ENCODE peak calls at places on chromosomes 11 and 22, in seven cellular contexts. G, F, Y, E, V, U and Z are unnamed samples.
A peak's percentile ranks its signal among the peaks of the same experiment; 100 is the strongest.

GRCh38 chr22:43159484-43160178 is 8.3 kb downstream of the TSPO start:
- DNase-seq in F (no peak), E (no peak), G (no peak), U (no peak), Y (no peak), V (no peak), Z (no peak)

GRCh38 chr11:59025097-59025496 is 61.0 kb upstream of the GLYATL1B start:
- DNase-seq in F (no peak), G (no peak), U (no peak), E (no peak), Y (no peak), V (no peak), Z (no peak)

GRCh38 chr22:45671051-45671782 is 417 bp upstream of the ATXN10 start:
- DNase-seq in G (no peak), V (no peak), Y (no peak), U (no peak), F (no peak), E (no peak), Z (no peak)

GRCh38 chr11:98099371-98099770 is 921.4 kb upstream of the CNTN5 start:
- DNase-seq in G (no peak), F (no peak), E (no peak), U (no peak), Y (no peak), V (no peak), Z (no peak)

GRCh38 chr11:61693897-61694840 is 14.0 kb downstream of the DAGLA start:
- DNase-seq in Y (no peak), V (no peak), E (no peak), U (no peak), F (peak; percentile 66), G (no peak), Z (peak; percentile 60)

GRCh38 chr11:94934362-94934761 is 39.0 kb downstream of the CWC15 start:
- DNase-seq in V (no peak), U (no peak), Y (no peak), G (no peak), F (no peak), E (no peak), Z (no peak)

GRCh38 chr22:29056472-29056871 is 5.2 kb downstream of the C22orf31 start:
- DNase-seq in V (no peak), E (no peak), U (no peak), F (no peak), G (no peak), Y (no peak), Z (no peak)

GRCh38 chr22:42156597-42156996 is 26.0 kb upstream of the CYP2D6 start:
- DNase-seq in V (no peak), Y (no peak), F (no peak), E (no peak), U (no peak), G (no peak), Z (no peak)

GRCh38 chr11:12841946-12842630 is 167.0 kb upstream of the RASSF10 start:
- DNase-seq in F (no peak), U (no peak), E (no peak), Y (no peak), V (no peak), G (no peak), Z (no peak)

GRCh38 chr11:1335811-1336761 is 26.7 kb upstream of the TOLLIP start:
- DNase-seq in E (no peak), Y (no peak), F (peak; percentile 88), U (no peak), V (peak; percentile 67), G (peak; percentile 79), Z (peak; percentile 68)

GRCh38 chr11:10488121-10488580 is 33.1 kb downstream of the AMPD3 start:
- DNase-seq in Y (peak; percentile 33), G (no peak), F (no peak), V (no peak), E (no peak), U (no peak), Z (no peak)

GRCh38 chr22:20920881-20921203 is 3.6 kb downstream of the CRKL start:
- DNase-seq in U (no peak), F (no peak), E (no peak), V (no peak), Y (no peak), G (no peak), Z (no peak)

GRCh38 chr11:134383576-134384221 is 28.3 kb downstream of the B3GAT1 start:
- DNase-seq in F (peak; percentile 75), U (no peak), E (no peak), G (no peak), V (no peak), Y (no peak), Z (no peak)

GRCh38 chr11:83069441-83070043 is 2.2 kb downstream of the RAB30 start:
- DNase-seq in V (no peak), U (no peak), E (no peak), F (no peak), G (no peak), Y (no peak), Z (no peak)

DNA sequence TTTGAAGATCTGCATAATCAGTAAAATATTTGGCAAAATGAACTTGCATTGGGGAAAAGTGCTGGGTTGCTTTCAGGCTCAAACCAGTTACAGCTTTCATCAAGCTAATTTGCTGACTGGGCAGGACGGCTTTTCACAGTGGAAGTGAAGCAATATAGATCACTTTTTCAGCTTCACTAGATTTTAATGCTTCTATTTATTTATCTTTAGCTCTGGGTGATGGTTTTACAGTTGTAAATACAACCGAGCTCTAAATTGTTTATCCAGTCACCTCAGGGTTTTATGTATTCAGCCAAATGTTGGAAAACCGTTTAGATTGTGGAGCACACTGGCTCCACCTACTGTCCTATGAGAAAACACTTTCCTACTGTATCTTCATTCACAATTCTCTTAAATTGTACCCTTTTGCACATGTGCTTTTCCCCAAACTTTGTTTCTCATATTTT is 58.2 kb downstream of the ACER3 start:
- DNase-seq in U (no peak), F (no peak), Y (peak; percentile 61), V (no peak), E (peak; percentile 21), G (no peak), Z (no peak)
- TF ChIP-seq CTCF in U (peak; percentile 74), F (peak; percentile 33), Y (peak; percentile 37), V (peak; percentile 24), E (peak; percentile 95), G (peak; percentile 70), Z (peak; percentile 63)

GRCh38 chr11:70205049-70205725 is 2.1 kb downstream of the FADD start:
- DNase-seq in G (no peak), F (no peak), U (no peak), Y (no peak), V (no peak), E (no peak), Z (no peak)
- H3K27ac ChIP-seq in G (peak overlapping the region; percentile 95), F (peak overlapping the region; percentile 99), U (peak overlapping the region; percentile 94), Y (peak overlapping the region; percentile 90), V (peak overlapping the region; percentile 69), E (no peak overlapping the region), Z (no peak overlapping the region)

DNA sequence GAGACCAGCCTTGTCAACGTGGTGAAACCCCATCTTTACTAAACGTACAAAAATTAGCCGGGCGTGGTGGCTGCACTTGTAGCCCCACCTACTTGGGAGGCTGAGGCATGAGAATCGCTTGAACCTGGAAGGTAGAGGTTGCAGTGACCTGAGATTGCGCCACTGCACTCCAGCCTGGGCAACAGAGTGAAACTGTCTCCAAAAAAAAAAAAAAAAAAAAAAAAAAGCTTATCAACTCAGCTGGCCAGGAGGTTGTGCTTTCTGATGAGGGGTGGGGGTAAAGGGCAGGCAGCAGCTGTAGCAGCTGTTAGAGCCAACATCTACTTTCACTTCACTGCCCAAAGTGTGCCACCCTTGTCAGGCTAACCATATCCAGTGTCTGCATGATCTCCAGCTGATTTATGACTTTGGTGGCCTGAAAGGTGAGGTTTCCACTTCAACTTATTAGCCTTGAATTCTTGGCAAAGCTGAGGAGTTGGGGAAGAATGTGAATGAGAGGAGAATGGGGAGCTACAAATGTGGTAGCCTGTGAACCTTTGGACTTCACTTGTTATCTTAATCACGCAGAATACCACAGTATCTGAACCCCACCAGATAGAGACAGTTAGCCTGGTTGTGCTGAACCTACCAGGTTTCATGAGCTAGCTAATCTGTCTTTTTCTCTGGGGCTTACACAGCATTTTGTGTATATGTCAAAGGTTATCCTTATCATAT is 19.6 kb downstream of the RNF121 start:
- DNase-seq in F (no peak), U (no peak), V (no peak), E (no peak), Y (no peak), G (no peak), Z (no peak)
- H3K4me1 ChIP-seq in F (no peaks in the 10 kb centered on the region), U (peaks cover 17% of the 10 kb centered on the region), V (peaks cover 15% of the 10 kb centered on the region), E (peaks cover 70% of the 10 kb centered on the region), Y (peaks cover 34% of the 10 kb centered on the region), G (peaks cover 17% of the 10 kb centered on the region), Z (no peaks in the 10 kb centered on the region)

DNA sequence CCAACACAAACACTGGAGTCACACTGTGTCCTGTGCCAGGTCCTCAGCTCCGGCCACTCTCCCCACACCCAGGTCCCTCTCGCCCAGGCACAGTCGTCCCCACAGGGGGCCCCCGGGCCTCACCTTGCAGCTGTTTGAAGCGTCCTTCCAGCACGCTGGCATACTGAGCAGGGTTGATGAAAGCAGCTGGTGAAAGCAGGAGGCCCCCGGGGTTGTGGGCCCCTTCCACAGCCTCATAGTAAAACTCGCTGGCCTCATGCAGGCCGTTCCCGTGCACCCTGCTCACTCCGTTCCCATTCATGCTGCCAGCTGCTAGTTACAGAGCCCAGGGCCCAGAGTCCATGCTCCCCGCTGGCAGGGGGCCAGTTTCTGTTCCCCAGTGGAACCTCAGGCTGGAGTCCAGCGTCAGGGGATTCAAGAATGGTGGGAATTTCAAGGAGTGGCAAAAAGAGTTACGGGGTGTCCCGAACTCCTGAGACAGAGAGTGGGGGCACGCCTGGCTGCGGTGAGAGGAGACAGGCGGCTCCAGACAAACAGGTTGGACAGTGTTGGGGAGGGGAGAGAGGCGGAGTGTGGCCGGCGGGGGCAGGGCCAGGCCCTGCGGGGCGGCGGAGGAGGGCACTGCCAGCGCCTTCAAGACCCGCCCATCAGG is 10.6 kb downstream of the SPTBN2 start:
- DNase-seq in F (no peak), G (peak; percentile 66), E (no peak), U (no peak), V (peak; percentile 45), Y (no peak), Z (no peak)
- TF ChIP-seq CTCF in F (peak; percentile 16), G (peak; percentile 29), E (no peak), U (no peak), V (no peak), Y (no peak), Z (no peak)

GRCh38 chr11:69587454-69588081 is 53.4 kb upstream of the CCND1 start:
- DNase-seq in G (no peak), V (no peak), U (no peak), Y (peak; percentile 25), F (no peak), E (peak; percentile 41), Z (no peak)
- H3K27ac ChIP-seq in G (no peak overlapping the region), V (no peak overlapping the region), U (no peak overlapping the region), Y (no peak overlapping the region), F (no peak overlapping the region), E (no peak overlapping the region), Z (no peak overlapping the region)

GRCh38 chr22:37334461-37334858 is 52.2 kb downstream of the CYTH4 start:
- DNase-seq in V (no peak), U (no peak), Y (no peak), F (peak; percentile 62), E (no peak), G (no peak), Z (no peak)
- H3K4me1 ChIP-seq in V (no peaks in the 10 kb centered on the region), U (peaks cover 12% of the 10 kb centered on the region), Y (peaks cover 16% of the 10 kb centered on the region), F (no peaks in the 10 kb centered on the region), E (peaks cover 71% of the 10 kb centered on the region), G (no peaks in the 10 kb centered on the region), Z (peaks cover 9% of the 10 kb centered on the region)

GRCh38 chr11:66543263-66544107 is 2.4 kb downstream of the ZDHHC24 start:
- DNase-seq in E (no peak), G (peak; percentile 66), U (no peak), F (peak; percentile 85), V (no peak), Y (no peak), Z (peak; percentile 52)
- TF ChIP-seq CTCF in E (no peak), G (peak; percentile 53), U (peak; percentile 32), F (peak; percentile 37), V (peak; percentile 30), Y (no peak), Z (peak; percentile 35)